ENCODE peak calls at places on chromosomes 7 and 10, in four cellular contexts. J, K, A and D are unnamed samples.

GRCh38 chr7:141648276-141649114 is 53.5 kb downstream of the DENND11 start:
- DNase-seq in J (no peak), A (no peak), K (no peak), D (no peak)

GRCh38 chr10:95480102-95480900 is 80.9 kb downstream of the SORBS1 start:
- DNase-seq in K (no peak), J (no peak), A (no peak), D (no peak)

GRCh38 chr10:131891196-131891928 is 9.4 kb upstream of the PPP2R2D start:
- DNase-seq in J (peak), A (peak), K (peak), D (no peak)

GRCh38 chr10:130078120-130078519 is 32.5 kb downstream of the C10orf143 start:
- DNase-seq in K (no peak), J (no peak), A (no peak), D (no peak)

GRCh38 chr7:2151235-2151634 is 81.5 kb downstream of the MAD1L1 start:
- DNase-seq in J (no peak), A (no peak), K (peak), D (no peak)

GRCh38 chr10:127872011-127872741 is 20.6 kb downstream of the CLRN3 start:
- DNase-seq in A (no peak), K (no peak), J (no peak), D (no peak)

GRCh38 chr7:42986213-42986612 is 54.0 kb downstream of the MRPL32 start:
- DNase-seq in J (no peak), A (no peak), K (no peak), D (no peak)

GRCh38 chr10:36003688-36004087 is 361.6 kb upstream of the FZD8 start:
- DNase-seq in A (no peak), J (no peak), K (no peak), D (no peak)

DNA sequence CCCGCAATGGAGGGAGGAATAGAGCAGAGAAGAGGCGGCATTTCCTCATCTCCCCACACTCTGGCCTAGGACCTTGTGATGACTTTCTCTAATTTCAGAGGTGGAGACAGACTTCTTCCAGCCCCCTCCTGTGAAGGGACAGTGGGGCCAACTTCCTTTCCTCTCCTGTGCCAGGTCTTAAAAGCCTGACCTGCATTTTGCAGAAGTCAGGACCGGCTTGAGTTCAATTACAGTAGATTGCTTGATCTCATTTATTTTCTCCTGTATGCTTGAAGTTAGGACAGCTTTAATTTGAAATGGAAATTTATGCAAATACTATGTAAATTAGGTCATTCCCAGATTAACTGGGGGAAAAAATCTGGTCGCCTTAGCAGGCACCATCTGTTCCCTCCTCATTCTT is 57.1 kb downstream of the SYPL1 start:
- DNase-seq in J (no peak), K (no peak), A (no peak), D (no peak)
- TF ChIP-seq JUND in J (no peak), K (no peak), A (no peak), D (no peak)

DNA sequence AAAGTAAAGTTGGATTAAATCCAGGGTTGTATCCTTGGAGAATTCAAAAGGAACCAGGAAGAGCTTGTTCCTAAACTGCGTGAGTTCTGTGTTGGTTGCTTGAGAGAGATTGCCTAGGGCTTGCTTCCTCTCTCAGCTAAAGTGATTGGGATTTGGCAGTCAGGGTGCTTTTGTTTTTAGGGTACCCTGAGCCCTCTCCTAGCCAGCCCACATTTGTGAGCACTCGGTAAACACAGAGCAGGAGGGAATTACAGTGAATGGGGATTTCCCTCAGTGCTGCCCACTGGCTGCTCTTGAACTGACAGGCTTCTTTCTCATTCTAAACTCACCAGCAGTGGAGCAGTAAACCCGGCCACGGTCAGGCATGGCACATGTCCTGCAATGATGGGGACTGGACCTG is 146.9 kb downstream of the TPST1 start:
- DNase-seq in J (no peak), A (no peak), K (no peak), D (peak)
- TF ChIP-seq JUND in J (no peak), A (no peak), K (no peak), D (no peak)

GRCh38 chr10:70324341-70324861 is 40.6 kb upstream of the NPFFR1 start:
- DNase-seq in A (peak), K (no peak), J (no peak), D (no peak)

GRCh38 chr10:70321897-70322890 is 38.4 kb upstream of the NPFFR1 start:
- DNase-seq in A (no peak), K (no peak), J (peak), D (no peak)

GRCh38 chr10:70324951-70325781 is 41.4 kb upstream of the NPFFR1 start:
- DNase-seq in A (no peak), J (peak), K (peak), D (peak)

GRCh38 chr10:70323143-70323696 is 39.4 kb upstream of the NPFFR1 start:
- DNase-seq in J (no peak), A (no peak), K (no peak), D (no peak)

GRCh38 chr10:70323697-70324340 is 40.0 kb upstream of the NPFFR1 start:
- DNase-seq in A (peak), J (no peak), K (no peak), D (no peak)
- TF ChIP-seq JUND in A (no peak), J (no peak), K (no peak), D (no peak)

GRCh38 chr10:50622497-50623298 is 1.1 kb downstream of the SGMS1 start:
- DNase-seq in A (no peak), K (peak), J (peak), D (peak)
- TF ChIP-seq JUND in A (no peak), K (no peak), J (no peak), D (no peak)